ENCODE peak calls at places on chromosomes 5 and 9, in ten cellular contexts. U is GM04504; I is PC-3; D is HEK293T; T is occipital lobe; O is small intestine; S is activated CD4-positive, alpha-beta T cell treated with anti-CD3 and anti-CD28 coated beads, Interleukin-2, amount 10 ng/mL, durations not matched to agents 24 days and 14 days; X is hypothalamus; K is tibial nerve; C is aorta. Y is an unnamed sample.

GRCh38 chr9:78971505-78971904 is 600.3 kb upstream of the TLE4 start:
- DNase-seq in U (no peak), I (no peak), D (no peak), T (no peak), O (no peak), S (no peak), X (no peak), K (no peak), C (no peak), Y (no peak)

GRCh38 chr9:88583901-88584596 is 49.1 kb downstream of the NXNL2 start:
- DNase-seq in U (peak), I (peak), D (no peak), T (no peak), O (peak), S (peak), X (no peak), K (no peak), C (no peak), Y (no peak)

GRCh38 chr9:71519098-71519497 is 249.2 kb downstream of the CEMIP2 start:
- DNase-seq in U (no peak), I (no peak), D (no peak), T (no peak), O (no peak), S (no peak), X (no peak), K (no peak), C (no peak), Y (no peak)

GRCh38 chr9:35996358-35996970 is 38.5 kb upstream of the OR2S2 start:
- DNase-seq in U (peak), I (no peak), D (no peak), T (no peak), O (no peak), S (no peak), X (no peak), K (no peak), C (no peak), Y (no peak)

GRCh38 chr9:92641092-92641809 is 28.7 kb downstream of the IPPK start:
- DNase-seq in U (no peak), I (no peak), D (no peak), T (no peak), O (no peak), S (no peak), X (no peak), K (no peak), C (no peak), Y (no peak)

GRCh38 chr5:54215233-54215736 is 95.1 kb downstream of the ARL15 start:
- DNase-seq in U (no peak), I (no peak), D (no peak), T (no peak), O (no peak), S (no peak), X (no peak), K (no peak), C (no peak), Y (no peak)

GRCh38 chr5:37792976-37793328 is 46.9 kb downstream of the GDNF start:
- DNase-seq in U (peak), I (peak), D (no peak), T (no peak), O (no peak), S (no peak), X (no peak), K (no peak), C (no peak), Y (no peak)

GRCh38 chr9:23581936-23582335 is 244.1 kb downstream of the ELAVL2 start:
- DNase-seq in U (no peak), I (peak), D (no peak), T (no peak), O (no peak), S (no peak), X (no peak), K (no peak), C (no peak), Y (no peak)

GRCh38 chr9:134320195-134320885 is 5.9 kb upstream of the RXRA start:
- DNase-seq in U (no peak), I (no peak), D (no peak), T (no peak), O (no peak), S (no peak), X (no peak), K (no peak), C (peak), Y (no peak)

GRCh38 chr9:132591751-132592314 is 9.4 kb downstream of the BARHL1 start:
- DNase-seq in U (no peak), I (no peak), D (no peak), T (no peak), O (no peak), S (no peak), X (no peak), K (no peak), C (no peak), Y (no peak)

GRCh38 chr9:91245432-91246313 is 116.0 kb downstream of the AUH start:
- DNase-seq in U (peak), I (peak), D (no peak), T (no peak), O (peak), S (peak), X (no peak), K (no peak), C (no peak), Y (no peak)

GRCh38 chr5:142316051-142316450 is 8.8 kb downstream of the SPRY4 start:
- DNase-seq in U (no peak), I (no peak), D (peak), T (no peak), O (peak), S (peak), X (no peak), K (no peak), C (no peak), Y (no peak)

GRCh38 chr5:61319388-61320146 is 12.5 kb upstream of the ZSWIM6 start:
- DNase-seq in U (no peak), I (no peak), D (peak), T (no peak), O (peak), S (no peak), X (no peak), K (no peak), C (no peak), Y (no peak)